ENCODE peak calls at places on chromosomes 2 and 18, in eight cellular contexts. One of them, this sample, is unnamed.

GRCh38 chr2:126849991-126850535 is 48.6 kb upstream of the TEX51 start:
- DNase-seq in Caki2: no peak
- DNase-seq in astrocyte of the spinal cord: no peak
- DNase-seq in H54: no peak
- DNase-seq in CD8-positive, alpha-beta memory T cell: no peak
- DNase-seq in AG04449: no peak
- DNase-seq in GM03348: no peak
- DNase-seq in activated CD4-positive, alpha-beta T cell treated with anti-CD3 and anti-CD28 coated beads, Interleukin-2, amount 10 ng/mL, durations not matched to agents 7 days and 5 days: no peak
- DNase-seq in this sample: no peak

GRCh38 chr2:19292007-19292406 is 66.4 kb downstream of the OSR1 start:
- DNase-seq in Caki2: no peak
- DNase-seq in astrocyte of the spinal cord: no peak
- DNase-seq in H54: no peak
- DNase-seq in CD8-positive, alpha-beta memory T cell: no peak
- DNase-seq in AG04449: no peak
- DNase-seq in GM03348: peak
- DNase-seq in activated CD4-positive, alpha-beta T cell treated with anti-CD3 and anti-CD28 coated beads, Interleukin-2, amount 10 ng/mL, durations not matched to agents 7 days and 5 days: no peak
- DNase-seq in this sample: no peak

GRCh38 chr2:170770304-170771048 is at the start of gene ERICH2:
- DNase-seq in Caki2: peak
- DNase-seq in astrocyte of the spinal cord: peak
- DNase-seq in H54: peak
- DNase-seq in CD8-positive, alpha-beta memory T cell: peak
- DNase-seq in AG04449: no peak
- DNase-seq in GM03348: peak
- DNase-seq in activated CD4-positive, alpha-beta T cell treated with anti-CD3 and anti-CD28 coated beads, Interleukin-2, amount 10 ng/mL, durations not matched to agents 7 days and 5 days: peak
- DNase-seq in this sample: peak

GRCh38 chr2:241833938-241834852 is 24.5 kb downstream of the PDCD1 start:
- DNase-seq in Caki2: no peak
- DNase-seq in astrocyte of the spinal cord: no peak
- DNase-seq in H54: no peak
- DNase-seq in CD8-positive, alpha-beta memory T cell: no peak
- DNase-seq in AG04449: no peak
- DNase-seq in GM03348: no peak
- DNase-seq in activated CD4-positive, alpha-beta T cell treated with anti-CD3 and anti-CD28 coated beads, Interleukin-2, amount 10 ng/mL, durations not matched to agents 7 days and 5 days: no peak
- DNase-seq in this sample: no peak

GRCh38 chr2:233082222-233082933 is 22.2 kb downstream of the INPP5D start:
- DNase-seq in Caki2: no peak
- DNase-seq in astrocyte of the spinal cord: no peak
- DNase-seq in H54: no peak
- DNase-seq in CD8-positive, alpha-beta memory T cell: no peak
- DNase-seq in AG04449: no peak
- DNase-seq in GM03348: no peak
- DNase-seq in activated CD4-positive, alpha-beta T cell treated with anti-CD3 and anti-CD28 coated beads, Interleukin-2, amount 10 ng/mL, durations not matched to agents 7 days and 5 days: peak
- DNase-seq in this sample: no peak

GRCh38 chr2:99797475-99797874 is 307.7 kb upstream of the REV1 start:
- DNase-seq in Caki2: no peak
- DNase-seq in astrocyte of the spinal cord: no peak
- DNase-seq in H54: no peak
- DNase-seq in CD8-positive, alpha-beta memory T cell: no peak
- DNase-seq in AG04449: no peak
- DNase-seq in GM03348: no peak
- DNase-seq in activated CD4-positive, alpha-beta T cell treated with anti-CD3 and anti-CD28 coated beads, Interleukin-2, amount 10 ng/mL, durations not matched to agents 7 days and 5 days: no peak
- DNase-seq in this sample: no peak

GRCh38 chr2:28117104-28117596 is 226.6 kb downstream of the BABAM2 start:
- DNase-seq in Caki2: peak
- DNase-seq in astrocyte of the spinal cord: no peak
- DNase-seq in H54: no peak
- DNase-seq in CD8-positive, alpha-beta memory T cell: no peak
- DNase-seq in AG04449: no peak
- DNase-seq in GM03348: no peak
- DNase-seq in activated CD4-positive, alpha-beta T cell treated with anti-CD3 and anti-CD28 coated beads, Interleukin-2, amount 10 ng/mL, durations not matched to agents 7 days and 5 days: no peak
- DNase-seq in this sample: no peak

GRCh38 chr18:36572135-36572856 is 256.5 kb downstream of the TPGS2 start:
- DNase-seq in Caki2: peak
- DNase-seq in astrocyte of the spinal cord: peak
- DNase-seq in H54: no peak
- DNase-seq in CD8-positive, alpha-beta memory T cell: no peak
- DNase-seq in AG04449: no peak
- DNase-seq in GM03348: peak
- DNase-seq in activated CD4-positive, alpha-beta T cell treated with anti-CD3 and anti-CD28 coated beads, Interleukin-2, amount 10 ng/mL, durations not matched to agents 7 days and 5 days: peak
- DNase-seq in this sample: peak

GRCh38 chr2:45982096-45982495 is 315.1 kb upstream of the EPAS1 start:
- DNase-seq in Caki2: no peak
- DNase-seq in astrocyte of the spinal cord: no peak
- DNase-seq in H54: no peak
- DNase-seq in CD8-positive, alpha-beta memory T cell: no peak
- DNase-seq in AG04449: no peak
- DNase-seq in GM03348: no peak
- DNase-seq in activated CD4-positive, alpha-beta T cell treated with anti-CD3 and anti-CD28 coated beads, Interleukin-2, amount 10 ng/mL, durations not matched to agents 7 days and 5 days: no peak
- DNase-seq in this sample: no peak

GRCh38 chr2:42964444-42965081 is 172.2 kb upstream of the HAAO start:
- DNase-seq in Caki2: no peak
- DNase-seq in astrocyte of the spinal cord: peak
- DNase-seq in H54: peak
- DNase-seq in CD8-positive, alpha-beta memory T cell: no peak
- DNase-seq in AG04449: peak
- DNase-seq in GM03348: peak
- DNase-seq in activated CD4-positive, alpha-beta T cell treated with anti-CD3 and anti-CD28 coated beads, Interleukin-2, amount 10 ng/mL, durations not matched to agents 7 days and 5 days: no peak
- DNase-seq in this sample: peak

GRCh38 chr2:86518498-86518897 is 44.7 kb downstream of the CHMP3 start:
- DNase-seq in Caki2: no peak
- DNase-seq in astrocyte of the spinal cord: no peak
- DNase-seq in H54: no peak
- DNase-seq in CD8-positive, alpha-beta memory T cell: no peak
- DNase-seq in AG04449: no peak
- DNase-seq in GM03348: peak
- DNase-seq in activated CD4-positive, alpha-beta T cell treated with anti-CD3 and anti-CD28 coated beads, Interleukin-2, amount 10 ng/mL, durations not matched to agents 7 days and 5 days: peak
- DNase-seq in this sample: peak

GRCh38 chr18:3652380-3653262 is 202.6 kb downstream of the TGIF1 start:
- DNase-seq in Caki2: peak
- DNase-seq in astrocyte of the spinal cord: peak
- DNase-seq in H54: peak
- DNase-seq in CD8-positive, alpha-beta memory T cell: no peak
- DNase-seq in AG04449: peak
- DNase-seq in GM03348: peak
- DNase-seq in activated CD4-positive, alpha-beta T cell treated with anti-CD3 and anti-CD28 coated beads, Interleukin-2, amount 10 ng/mL, durations not matched to agents 7 days and 5 days: peak
- DNase-seq in this sample: peak

GRCh38 chr2:197274937-197275336 is 35.6 kb downstream of the ANKRD44 start:
- DNase-seq in Caki2: no peak
- DNase-seq in astrocyte of the spinal cord: no peak
- DNase-seq in H54: no peak
- DNase-seq in CD8-positive, alpha-beta memory T cell: no peak
- DNase-seq in AG04449: no peak
- DNase-seq in GM03348: no peak
- DNase-seq in activated CD4-positive, alpha-beta T cell treated with anti-CD3 and anti-CD28 coated beads, Interleukin-2, amount 10 ng/mL, durations not matched to agents 7 days and 5 days: no peak
- DNase-seq in this sample: no peak

GRCh38 chr2:159737292-159737916 is 25.1 kb downstream of the MARCHF7 start:
- DNase-seq in Caki2: no peak
- DNase-seq in astrocyte of the spinal cord: no peak
- DNase-seq in H54: no peak
- DNase-seq in CD8-positive, alpha-beta memory T cell: no peak
- DNase-seq in AG04449: no peak
- DNase-seq in GM03348: peak
- DNase-seq in activated CD4-positive, alpha-beta T cell treated with anti-CD3 and anti-CD28 coated beads, Interleukin-2, amount 10 ng/mL, durations not matched to agents 7 days and 5 days: no peak
- DNase-seq in this sample: no peak

GRCh38 chr2:205390866-205391265 is 291.4 kb upstream of the NRP2 start:
- DNase-seq in Caki2: no peak
- DNase-seq in astrocyte of the spinal cord: no peak
- DNase-seq in H54: no peak
- DNase-seq in CD8-positive, alpha-beta memory T cell: no peak
- DNase-seq in AG04449: no peak
- DNase-seq in GM03348: no peak
- DNase-seq in activated CD4-positive, alpha-beta T cell treated with anti-CD3 and anti-CD28 coated beads, Interleukin-2, amount 10 ng/mL, durations not matched to agents 7 days and 5 days: no peak
- DNase-seq in this sample: no peak

GRCh38 chr2:240917684-240918257 is 11.6 kb downstream of the CROCC2 start:
- DNase-seq in Caki2: no peak
- DNase-seq in astrocyte of the spinal cord: no peak
- DNase-seq in H54: no peak
- DNase-seq in CD8-positive, alpha-beta memory T cell: no peak
- DNase-seq in AG04449: no peak
- DNase-seq in GM03348: no peak
- DNase-seq in activated CD4-positive, alpha-beta T cell treated with anti-CD3 and anti-CD28 coated beads, Interleukin-2, amount 10 ng/mL, durations not matched to agents 7 days and 5 days: no peak
- DNase-seq in this sample: no peak

GRCh38 chr18:30016179-30016578 is 1026.4 kb downstream of the DSC3 start:
- DNase-seq in Caki2: no peak
- DNase-seq in astrocyte of the spinal cord: no peak
- DNase-seq in H54: no peak
- DNase-seq in CD8-positive, alpha-beta memory T cell: no peak
- DNase-seq in AG04449: no peak
- DNase-seq in GM03348: no peak
- DNase-seq in activated CD4-positive, alpha-beta T cell treated with anti-CD3 and anti-CD28 coated beads, Interleukin-2, amount 10 ng/mL, durations not matched to agents 7 days and 5 days: no peak
- DNase-seq in this sample: peak

GRCh38 chr2:71778514-71779305 is 325.3 kb downstream of the DYSF start:
- DNase-seq in Caki2: no peak
- DNase-seq in astrocyte of the spinal cord: no peak
- DNase-seq in H54: no peak
- DNase-seq in CD8-positive, alpha-beta memory T cell: no peak
- DNase-seq in AG04449: no peak
- DNase-seq in GM03348: no peak
- DNase-seq in activated CD4-positive, alpha-beta T cell treated with anti-CD3 and anti-CD28 coated beads, Interleukin-2, amount 10 ng/mL, durations not matched to agents 7 days and 5 days: no peak
- DNase-seq in this sample: no peak

GRCh38 chr2:147756103-147756502 is 88.7 kb upstream of the ACVR2A start:
- DNase-seq in Caki2: no peak
- DNase-seq in astrocyte of the spinal cord: no peak
- DNase-seq in H54: no peak
- DNase-seq in CD8-positive, alpha-beta memory T cell: no peak
- DNase-seq in AG04449: no peak
- DNase-seq in GM03348: no peak
- DNase-seq in activated CD4-positive, alpha-beta T cell treated with anti-CD3 and anti-CD28 coated beads, Interleukin-2, amount 10 ng/mL, durations not matched to agents 7 days and 5 days: no peak
- DNase-seq in this sample: no peak

GRCh38 chr2:134988994-134989605 is 58.1 kb downstream of the MAP3K19 start:
- DNase-seq in Caki2: peak
- DNase-seq in astrocyte of the spinal cord: peak
- DNase-seq in H54: peak
- DNase-seq in CD8-positive, alpha-beta memory T cell: no peak
- DNase-seq in AG04449: no peak
- DNase-seq in GM03348: peak
- DNase-seq in activated CD4-positive, alpha-beta T cell treated with anti-CD3 and anti-CD28 coated beads, Interleukin-2, amount 10 ng/mL, durations not matched to agents 7 days and 5 days: no peak
- DNase-seq in this sample: peak

GRCh38 chr2:182866461-182867369 is at the start of gene FRZB:
- DNase-seq in Caki2: no peak
- DNase-seq in astrocyte of the spinal cord: peak
- DNase-seq in H54: no peak
- DNase-seq in CD8-positive, alpha-beta memory T cell: no peak
- DNase-seq in AG04449: no peak
- DNase-seq in GM03348: peak
- DNase-seq in activated CD4-positive, alpha-beta T cell treated with anti-CD3 and anti-CD28 coated beads, Interleukin-2, amount 10 ng/mL, durations not matched to agents 7 days and 5 days: no peak
- DNase-seq in this sample: peak

GRCh38 chr18:79635127-79635726 is 44.4 kb upstream of the CTDP1 start:
- DNase-seq in Caki2: no peak
- DNase-seq in astrocyte of the spinal cord: no peak
- DNase-seq in H54: no peak
- DNase-seq in CD8-positive, alpha-beta memory T cell: no peak
- DNase-seq in AG04449: no peak
- DNase-seq in GM03348: no peak
- DNase-seq in activated CD4-positive, alpha-beta T cell treated with anti-CD3 and anti-CD28 coated beads, Interleukin-2, amount 10 ng/mL, durations not matched to agents 7 days and 5 days: no peak
- DNase-seq in this sample: no peak

GRCh38 chr2:28250006-28250405 is 142.7 kb upstream of the FOSL2 start:
- DNase-seq in Caki2: peak
- DNase-seq in astrocyte of the spinal cord: peak
- DNase-seq in H54: peak
- DNase-seq in CD8-positive, alpha-beta memory T cell: no peak
- DNase-seq in AG04449: peak
- DNase-seq in GM03348: peak
- DNase-seq in activated CD4-positive, alpha-beta T cell treated with anti-CD3 and anti-CD28 coated beads, Interleukin-2, amount 10 ng/mL, durations not matched to agents 7 days and 5 days: no peak
- DNase-seq in this sample: peak

GRCh38 chr2:181673178-181673577 is 7.1 kb downstream of the NEUROD1 start:
- DNase-seq in Caki2: peak
- DNase-seq in astrocyte of the spinal cord: no peak
- DNase-seq in H54: no peak
- DNase-seq in CD8-positive, alpha-beta memory T cell: no peak
- DNase-seq in AG04449: no peak
- DNase-seq in GM03348: no peak
- DNase-seq in activated CD4-positive, alpha-beta T cell treated with anti-CD3 and anti-CD28 coated beads, Interleukin-2, amount 10 ng/mL, durations not matched to agents 7 days and 5 days: no peak
- DNase-seq in this sample: no peak

GRCh38 chr2:20205915-20206524 is 18.9 kb downstream of the SDC1 start:
- DNase-seq in Caki2: no peak
- DNase-seq in astrocyte of the spinal cord: no peak
- DNase-seq in H54: no peak
- DNase-seq in CD8-positive, alpha-beta memory T cell: no peak
- DNase-seq in AG04449: no peak
- DNase-seq in GM03348: no peak
- DNase-seq in activated CD4-positive, alpha-beta T cell treated with anti-CD3 and anti-CD28 coated beads, Interleukin-2, amount 10 ng/mL, durations not matched to agents 7 days and 5 days: no peak
- DNase-seq in this sample: no peak

GRCh38 chr2:1563943-1564342 is 150.7 kb downstream of the TPO start:
- DNase-seq in Caki2: no peak
- DNase-seq in astrocyte of the spinal cord: no peak
- DNase-seq in H54: no peak
- DNase-seq in CD8-positive, alpha-beta memory T cell: no peak
- DNase-seq in AG04449: no peak
- DNase-seq in GM03348: no peak
- DNase-seq in activated CD4-positive, alpha-beta T cell treated with anti-CD3 and anti-CD28 coated beads, Interleukin-2, amount 10 ng/mL, durations not matched to agents 7 days and 5 days: no peak
- DNase-seq in this sample: no peak

GRCh38 chr18:33900638-33901037 is 322.6 kb downstream of the ASXL3 start:
- DNase-seq in Caki2: no peak
- DNase-seq in astrocyte of the spinal cord: no peak
- DNase-seq in H54: no peak
- DNase-seq in CD8-positive, alpha-beta memory T cell: no peak
- DNase-seq in AG04449: no peak
- DNase-seq in GM03348: no peak
- DNase-seq in activated CD4-positive, alpha-beta T cell treated with anti-CD3 and anti-CD28 coated beads, Interleukin-2, amount 10 ng/mL, durations not matched to agents 7 days and 5 days: no peak
- DNase-seq in this sample: no peak

GRCh38 chr18:51051105-51051712 is 21.2 kb downstream of the SMAD4 start:
- DNase-seq in Caki2: no peak
- DNase-seq in astrocyte of the spinal cord: peak
- DNase-seq in H54: no peak
- DNase-seq in CD8-positive, alpha-beta memory T cell: no peak
- DNase-seq in AG04449: no peak
- DNase-seq in GM03348: peak
- DNase-seq in activated CD4-positive, alpha-beta T cell treated with anti-CD3 and anti-CD28 coated beads, Interleukin-2, amount 10 ng/mL, durations not matched to agents 7 days and 5 days: peak
- DNase-seq in this sample: peak

GRCh38 chr2:240428245-240428644 is 7.2 kb upstream of the GPC1 start:
- DNase-seq in Caki2: no peak
- DNase-seq in astrocyte of the spinal cord: no peak
- DNase-seq in H54: no peak
- DNase-seq in CD8-positive, alpha-beta memory T cell: no peak
- DNase-seq in AG04449: no peak
- DNase-seq in GM03348: no peak
- DNase-seq in activated CD4-positive, alpha-beta T cell treated with anti-CD3 and anti-CD28 coated beads, Interleukin-2, amount 10 ng/mL, durations not matched to agents 7 days and 5 days: no peak
- DNase-seq in this sample: no peak

GRCh38 chr2:8872821-8873432 is 35.5 kb upstream of the KIDINS220 start:
- DNase-seq in Caki2: peak
- DNase-seq in astrocyte of the spinal cord: peak
- DNase-seq in H54: no peak
- DNase-seq in CD8-positive, alpha-beta memory T cell: no peak
- DNase-seq in AG04449: peak
- DNase-seq in GM03348: peak
- DNase-seq in activated CD4-positive, alpha-beta T cell treated with anti-CD3 and anti-CD28 coated beads, Interleukin-2, amount 10 ng/mL, durations not matched to agents 7 days and 5 days: peak
- DNase-seq in this sample: peak

This sample was measured in choroid plexus epithelial cell.